ENCODE peak calls at places on chromosomes 5 and 9, in six cellular contexts. One of them, this sample, is unnamed.

GRCh38 chr9:135885100-135885853 is 22.1 kb downstream of the CAMSAP1 start:
- DNase-seq in K562: no peak
- DNase-seq in SK-N-SH: peak; percentile 65
- DNase-seq in T47D: no peak
- DNase-seq in HepG2: no peak
- DNase-seq in H1: no peak
- DNase-seq in this sample: no peak

GRCh38 chr5:155746340-155747038 is 580.5 kb upstream of the SGCD start:
- DNase-seq in H1: no peak
- DNase-seq in T47D: no peak
- DNase-seq in HepG2: no peak
- DNase-seq in K562: no peak
- DNase-seq in SK-N-SH: no peak
- DNase-seq in this sample: no peak

GRCh38 chr5:146283344-146283761 is 55.3 kb upstream of the POU4F3 start:
- DNase-seq in K562: no peak
- DNase-seq in HepG2: peak; percentile 18
- DNase-seq in SK-N-SH: no peak
- DNase-seq in T47D: no peak
- DNase-seq in H1: no peak
- DNase-seq in this sample: peak; percentile 86

GRCh38 chr9:967851-968641 is 8.4 kb upstream of the DMRT3 start:
- DNase-seq in H1: peak; percentile 53
- DNase-seq in SK-N-SH: no peak
- DNase-seq in K562: no peak
- DNase-seq in T47D: peak; percentile 56
- DNase-seq in HepG2: no peak
- DNase-seq in this sample: no peak

GRCh38 chr5:15620501-15620900 is 120.5 kb downstream of the FBXL7 start:
- DNase-seq in T47D: no peak
- DNase-seq in H1: no peak
- DNase-seq in HepG2: no peak
- DNase-seq in K562: no peak
- DNase-seq in SK-N-SH: no peak
- DNase-seq in this sample: no peak

GRCh38 chr5:118326496-118327045 is 661.8 kb downstream of the DTWD2 start:
- DNase-seq in HepG2: no peak
- DNase-seq in K562: no peak
- DNase-seq in T47D: peak; percentile 63
- DNase-seq in H1: no peak
- DNase-seq in SK-N-SH: no peak
- DNase-seq in this sample: no peak

GRCh38 chr5:172436874-172437369 is 17.4 kb downstream of the SH3PXD2B start:
- DNase-seq in HepG2: no peak
- DNase-seq in H1: no peak
- DNase-seq in K562: no peak
- DNase-seq in SK-N-SH: no peak
- DNase-seq in T47D: no peak
- DNase-seq in this sample: no peak

GRCh38 chr5:81233080-81233634 is at the start of gene CKMT2:
- DNase-seq in H1: peak; percentile 93
- DNase-seq in T47D: peak; percentile 83
- DNase-seq in K562: no peak
- DNase-seq in HepG2: peak; percentile 33
- DNase-seq in SK-N-SH: no peak
- DNase-seq in this sample: no peak

GRCh38 chr5:143431789-143432188 is 28.3 kb upstream of the NR3C1 start:
- DNase-seq in K562: no peak
- DNase-seq in HepG2: no peak
- DNase-seq in T47D: no peak
- DNase-seq in SK-N-SH: no peak
- DNase-seq in H1: no peak
- DNase-seq in this sample: no peak

GRCh38 chr5:52598954-52599353 is 188.8 kb upstream of the ITGA1 start:
- DNase-seq in HepG2: no peak
- DNase-seq in H1: no peak
- DNase-seq in K562: no peak
- DNase-seq in SK-N-SH: no peak
- DNase-seq in T47D: no peak
- DNase-seq in this sample: no peak

GRCh38 chr5:52798952-52799351 is 11.2 kb downstream of the ITGA1 start:
- DNase-seq in SK-N-SH: no peak
- DNase-seq in T47D: no peak
- DNase-seq in H1: no peak
- DNase-seq in K562: no peak
- DNase-seq in HepG2: no peak
- DNase-seq in this sample: no peak

GRCh38 chr5:115907177-115907576 is 55.1 kb upstream of the LVRN start:
- DNase-seq in T47D: no peak
- DNase-seq in K562: no peak
- DNase-seq in HepG2: no peak
- DNase-seq in SK-N-SH: no peak
- DNase-seq in H1: no peak
- DNase-seq in this sample: no peak

GRCh38 chr5:168674893-168675482 is 95.8 kb upstream of the PANK3 start:
- DNase-seq in HepG2: no peak
- DNase-seq in K562: no peak
- DNase-seq in T47D: no peak
- DNase-seq in H1: no peak
- DNase-seq in SK-N-SH: no peak
- DNase-seq in this sample: no peak

GRCh38 chr5:71932131-71932635 is 175.1 kb upstream of the MAP1B start:
- DNase-seq in K562: no peak
- DNase-seq in H1: no peak
- DNase-seq in SK-N-SH: no peak
- DNase-seq in T47D: no peak
- DNase-seq in HepG2: peak; percentile 25
- DNase-seq in this sample: peak; percentile 21

GRCh38 chr5:170348069-170348702 is 41.0 kb downstream of the KCNMB1 start:
- DNase-seq in K562: no peak
- DNase-seq in T47D: no peak
- DNase-seq in HepG2: no peak
- DNase-seq in H1: peak; percentile 37
- DNase-seq in SK-N-SH: no peak
- DNase-seq in this sample: no peak

GRCh38 chr9:135051316-135052038 is 36.0 kb upstream of the OLFM1 start:
- DNase-seq in T47D: no peak
- DNase-seq in HepG2: no peak
- DNase-seq in K562: no peak
- DNase-seq in SK-N-SH: no peak
- DNase-seq in H1: no peak
- DNase-seq in this sample: no peak

GRCh38 chr5:180804129-180804601 is 1.6 kb upstream of the MGAT1 start:
- DNase-seq in SK-N-SH: no peak
- DNase-seq in K562: no peak
- DNase-seq in HepG2: no peak
- DNase-seq in T47D: no peak
- DNase-seq in H1: no peak
- DNase-seq in this sample: no peak

GRCh38 chr5:180799902-180800801 is 2.5 kb downstream of the MGAT1 start:
- DNase-seq in HepG2: no peak
- DNase-seq in SK-N-SH: no peak
- DNase-seq in T47D: no peak
- DNase-seq in H1: no peak
- DNase-seq in K562: peak; percentile 35
- DNase-seq in this sample: no peak

GRCh38 chr5:180801596-180802324 is 846 bp downstream of the MGAT1 start:
- DNase-seq in T47D: no peak
- DNase-seq in H1: no peak
- DNase-seq in SK-N-SH: peak; percentile 45
- DNase-seq in HepG2: no peak
- DNase-seq in K562: no peak
- DNase-seq in this sample: no peak

GRCh38 chr5:180803181-180804128 is 849 bp upstream of the MGAT1 start:
- DNase-seq in H1: no peak
- DNase-seq in K562: peak; percentile 64
- DNase-seq in HepG2: peak; percentile 48
- DNase-seq in SK-N-SH: peak; percentile 41
- DNase-seq in T47D: no peak
- DNase-seq in this sample: no peak

DNA sequence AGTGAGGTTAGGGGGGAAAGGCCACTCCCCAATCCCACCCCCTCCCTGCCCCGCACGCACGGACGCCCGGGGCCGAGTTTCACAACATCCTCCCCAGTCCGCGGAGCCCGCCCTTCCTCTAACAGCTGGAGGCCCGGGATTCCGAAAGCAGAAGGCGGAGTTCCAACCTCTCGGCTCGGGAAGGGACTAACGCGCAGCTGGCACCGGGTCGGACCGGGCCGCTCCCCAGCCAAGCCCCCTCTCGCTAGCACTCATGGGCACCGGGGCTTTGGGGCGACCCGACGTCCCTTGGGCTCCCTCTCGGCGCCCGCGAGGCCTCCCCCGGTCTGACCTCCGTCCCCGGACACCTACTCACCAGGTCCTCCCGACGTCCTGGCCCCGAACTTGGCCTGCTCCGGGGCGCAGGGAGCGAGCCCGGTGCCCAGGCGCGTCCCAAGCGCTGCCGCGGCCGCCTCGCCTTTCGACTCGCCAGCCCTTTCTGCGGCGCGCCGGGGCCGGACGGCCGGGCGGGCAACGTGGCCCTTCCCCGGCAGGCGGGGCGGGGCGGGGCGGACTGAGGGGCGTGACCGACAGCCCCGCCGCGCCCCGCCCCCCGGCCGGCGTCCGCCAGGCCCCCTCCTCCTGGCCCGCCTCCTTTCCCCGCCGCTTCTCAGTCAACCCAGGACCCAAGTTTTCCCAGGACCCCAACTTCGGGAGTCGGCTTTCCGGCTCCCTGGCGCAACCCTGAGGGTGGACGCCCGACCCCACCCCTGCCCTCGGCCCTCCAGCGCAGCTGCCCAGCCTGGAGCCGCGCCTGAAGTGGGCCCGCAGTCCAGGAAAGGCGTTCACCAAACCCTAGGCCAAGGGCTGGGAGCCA is at the start of gene MGAT1:
- DNase-seq in K562: peak; percentile 95
- DNase-seq in H1: peak; percentile 90
- DNase-seq in T47D: peak; percentile 82
- DNase-seq in SK-N-SH: peak; percentile 98
- DNase-seq in HepG2: peak; percentile 65
- DNase-seq in this sample: no peak
- TF ChIP-seq JUND in K562: no peak
- TF ChIP-seq JUND in H1: no peak
- TF ChIP-seq JUND in T47D: no peak
- TF ChIP-seq JUND in SK-N-SH: no peak
- TF ChIP-seq JUND in HepG2: no peak
- TF ChIP-seq JUND in this sample: no peak

DNA sequence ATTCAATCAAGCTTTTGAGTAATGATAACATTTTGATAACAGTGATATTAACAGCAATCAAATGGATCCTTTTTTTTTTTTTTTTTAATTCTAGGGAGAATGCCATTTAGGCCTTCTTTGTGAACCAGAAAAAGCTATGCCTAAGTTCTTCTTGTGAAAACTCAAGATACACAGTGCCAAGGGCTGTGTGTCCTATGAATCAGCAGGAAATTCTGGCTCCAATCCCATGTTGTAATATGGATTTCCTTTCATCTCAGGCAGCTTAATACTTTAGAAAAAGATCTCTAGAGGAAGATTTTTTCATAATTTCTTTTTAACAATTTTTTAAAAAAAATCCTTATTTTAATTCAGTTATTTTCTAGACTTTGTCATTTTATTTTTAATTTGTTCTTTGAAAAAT is 96.1 kb downstream of the NUDT12 start:
- DNase-seq in K562: no peak
- DNase-seq in H1: no peak
- DNase-seq in SK-N-SH: no peak
- DNase-seq in HepG2: no peak
- DNase-seq in T47D: peak; percentile 32
- DNase-seq in this sample: no peak
- TF ChIP-seq JUND in K562: no peak
- TF ChIP-seq JUND in H1: no peak
- TF ChIP-seq JUND in SK-N-SH: peak; percentile 24
- TF ChIP-seq JUND in HepG2: no peak
- TF ChIP-seq JUND in T47D: no peak
- TF ChIP-seq JUND in this sample: no peak

GRCh38 chr9:74642376-74642775 is 145.2 kb downstream of the RORB start:
- DNase-seq in H1: no peak
- DNase-seq in T47D: peak; percentile 14
- DNase-seq in SK-N-SH: no peak
- DNase-seq in K562: no peak
- DNase-seq in HepG2: no peak
- DNase-seq in this sample: no peak
- TF ChIP-seq JUND in H1: no peak
- TF ChIP-seq JUND in T47D: no peak
- TF ChIP-seq JUND in SK-N-SH: no peak
- TF ChIP-seq JUND in K562: no peak
- TF ChIP-seq JUND in HepG2: no peak
- TF ChIP-seq JUND in this sample: no peak

GRCh38 chr9:120758544-120758943 is 34.7 kb downstream of the FBXW2 start:
- DNase-seq in HepG2: no peak
- DNase-seq in T47D: no peak
- DNase-seq in K562: no peak
- DNase-seq in H1: no peak
- DNase-seq in SK-N-SH: no peak
- DNase-seq in this sample: no peak
- TF ChIP-seq JUND in HepG2: no peak
- TF ChIP-seq JUND in T47D: no peak
- TF ChIP-seq JUND in K562: no peak
- TF ChIP-seq JUND in H1: no peak
- TF ChIP-seq JUND in SK-N-SH: no peak
- TF ChIP-seq JUND in this sample: no peak

DNA sequence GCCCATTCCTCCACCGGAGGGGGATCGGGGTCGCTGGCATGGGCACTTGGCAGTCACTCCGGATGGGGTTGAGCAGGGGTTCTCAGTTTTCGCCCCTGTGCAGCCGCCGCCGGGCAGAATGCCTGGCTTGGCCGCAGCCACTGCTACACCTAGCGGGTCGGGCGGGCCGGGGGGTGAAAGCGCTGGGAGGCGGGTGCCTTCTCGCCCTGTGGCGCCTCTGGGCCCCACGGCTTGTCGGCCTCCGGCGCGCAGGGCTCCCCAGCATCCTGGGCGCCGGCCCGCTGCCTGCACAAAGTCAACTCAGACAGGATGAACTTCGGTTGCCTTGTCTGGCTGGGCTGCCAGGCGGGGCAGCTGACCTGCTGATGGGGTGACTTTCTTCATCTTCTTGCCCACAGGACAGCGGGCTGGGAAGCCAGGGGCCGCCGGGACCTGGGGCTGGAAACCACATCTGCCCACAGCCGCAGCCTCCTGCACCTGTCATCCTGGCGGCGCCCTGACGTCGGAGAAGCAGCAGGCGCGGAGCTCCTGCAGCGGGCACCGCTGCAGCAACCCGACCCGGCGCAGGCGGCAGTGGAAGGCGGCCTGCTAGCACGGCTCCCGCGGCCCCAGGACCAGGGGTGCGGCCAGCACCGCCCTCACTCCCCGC is 1.2 kb upstream of the ANKRD18A start:
- DNase-seq in SK-N-SH: peak; percentile 67
- DNase-seq in HepG2: peak; percentile 3
- DNase-seq in T47D: no peak
- DNase-seq in H1: peak; percentile 81
- DNase-seq in K562: no peak
- DNase-seq in this sample: no peak
- TF ChIP-seq JUND in SK-N-SH: no peak
- TF ChIP-seq JUND in HepG2: no peak
- TF ChIP-seq JUND in T47D: no peak
- TF ChIP-seq JUND in H1: no peak
- TF ChIP-seq JUND in K562: no peak
- TF ChIP-seq JUND in this sample: no peak

GRCh38 chr9:13934411-13934810 is 379.5 kb downstream of the NFIB start:
- DNase-seq in K562: no peak
- DNase-seq in T47D: no peak
- DNase-seq in H1: no peak
- DNase-seq in SK-N-SH: no peak
- DNase-seq in HepG2: no peak
- DNase-seq in this sample: no peak
- TF ChIP-seq JUND in K562: no peak
- TF ChIP-seq JUND in T47D: no peak
- TF ChIP-seq JUND in H1: no peak
- TF ChIP-seq JUND in SK-N-SH: no peak
- TF ChIP-seq JUND in HepG2: no peak
- TF ChIP-seq JUND in this sample: no peak

GRCh38 chr5:119743927-119744326 is 114.6 kb downstream of the FAM170A start:
- DNase-seq in K562: peak; percentile 36
- DNase-seq in T47D: peak; percentile 77
- DNase-seq in HepG2: peak; percentile 33
- DNase-seq in H1: no peak
- DNase-seq in SK-N-SH: peak; percentile 25
- DNase-seq in this sample: peak; percentile 59
- TF ChIP-seq JUND in K562: no peak
- TF ChIP-seq JUND in T47D: no peak
- TF ChIP-seq JUND in HepG2: no peak
- TF ChIP-seq JUND in H1: no peak
- TF ChIP-seq JUND in SK-N-SH: no peak
- TF ChIP-seq JUND in this sample: no peak

This sample was measured in HCT116.